ENCODE peak calls at places on chromosomes 5 and 9, in five cellular contexts. R is body of pancreas, D is esophagus squamous epithelium, U is gastrocnemius medialis, X is transverse colon. F is an unnamed sample.

GRCh38 chr5:93717162-93717561 is 24.2 kb downstream of the POU5F2 start:
- DNase-seq in R (peak; percentile 35), D (no peak), X (no peak), U (no peak), F (no peak)

GRCh38 chr9:81566074-81566698 is 123.2 kb downstream of the TLE1 start:
- DNase-seq in D (no peak), R (no peak), X (no peak), U (no peak), F (no peak)

GRCh38 chr5:179128041-179128365 is 67.8 kb downstream of the ZNF354C start:
- DNase-seq in R (no peak), U (no peak), X (no peak), D (no peak), F (no peak)

GRCh38 chr5:141850183-141850768 is 27.9 kb downstream of the PCDH1 start:
- DNase-seq in D (peak; percentile 7), U (no peak), X (no peak), R (peak; percentile 55), F (peak; percentile 50)

GRCh38 chr9:129688285-129689043 is 23.0 kb downstream of the PRRX2 start:
- DNase-seq in R (no peak), X (no peak), D (no peak), U (no peak), F (no peak)

GRCh38 chr5:78920604-78921003 is 64.5 kb downstream of the ARSB start:
- DNase-seq in U (no peak), R (no peak), D (no peak), X (no peak), F (no peak)

GRCh38 chr9:122807271-122807900 is 7.5 kb downstream of the OR1K1 start:
- DNase-seq in D (no peak), X (no peak), R (no peak), U (no peak), F (no peak)

GRCh38 chr5:40401281-40401680 is 278.4 kb upstream of the PTGER4 start:
- DNase-seq in X (no peak), D (no peak), U (no peak), R (no peak), F (no peak)

GRCh38 chr9:16314476-16314875 is 556.0 kb downstream of the BNC2 start:
- DNase-seq in D (no peak), R (no peak), U (no peak), X (no peak), F (no peak)

GRCh38 chr5:72166070-72166979 is 59.0 kb downstream of the MAP1B start:
- DNase-seq in D (peak; percentile 7), X (no peak), U (no peak), R (peak; percentile 26), F (peak; percentile 37)

GRCh38 chr9:4235951-4236804 is 63.7 kb downstream of the GLIS3 start:
- DNase-seq in R (peak; percentile 35), X (no peak), D (no peak), U (no peak), F (no peak)

GRCh38 chr5:164422400-164422799 is 917.0 kb downstream of the MAT2B start:
- DNase-seq in X (no peak), U (no peak), R (no peak), D (no peak), F (no peak)

GRCh38 chr9:137271696-137272076 is 5.8 kb upstream of the TOR4A start:
- DNase-seq in X (no peak), U (no peak), D (no peak), R (no peak), F (no peak)

GRCh38 chr5:177416334-177416733 is 7.0 kb upstream of the F12 start:
- DNase-seq in X (peak; percentile 61), U (no peak), D (no peak), R (no peak), F (peak; percentile 61)

GRCh38 chr5:80931423-80931822 is 28.7 kb upstream of the RASGRF2 start:
- DNase-seq in U (no peak), R (no peak), D (no peak), X (no peak), F (no peak)

GRCh38 chr5:95823241-95823737 is 763 bp upstream of the GLRX start:
- DNase-seq in R (no peak), D (no peak), U (no peak), X (no peak), F (no peak)

GRCh38 chr5:151082976-151083651 is 2.3 kb upstream of the TNIP1 start:
- DNase-seq in U (peak; percentile 65), D (no peak), R (peak; percentile 53), X (peak; percentile 83), F (no peak)

GRCh38 chr9:133127340-133127981 is 6.4 kb upstream of the RALGDS start:
- DNase-seq in U (peak; percentile 81), X (peak; percentile 70), R (peak; percentile 95), D (no peak), F (peak; percentile 46)

GRCh38 chr5:170132642-170133448 is 27.1 kb downstream of the FOXI1 start:
- DNase-seq in X (no peak), U (no peak), R (no peak), D (no peak), F (no peak)

GRCh38 chr5:112738180-112738560 is 485 bp downstream of the APC start:
- DNase-seq in D (no peak), U (no peak), R (no peak), X (no peak), F (no peak)

GRCh38 chr5:14041528-14042184 is 97.2 kb upstream of the DNAH5 start:
- DNase-seq in R (no peak), D (no peak), X (no peak), U (no peak), F (no peak)

GRCh38 chr5:155128786-155129512 is 115.4 kb downstream of the KIF4B start:
- DNase-seq in D (no peak), U (no peak), R (no peak), X (no peak), F (no peak)

GRCh38 chr5:10678236-10678635 is 82.8 kb downstream of the DAP start:
- DNase-seq in U (no peak), R (no peak), D (no peak), X (no peak), F (no peak)

GRCh38 chr5:73603998-73604397 is 22.0 kb upstream of the ARHGEF28 start:
- DNase-seq in X (no peak), R (no peak), U (no peak), D (no peak), F (no peak)

GRCh38 chr9:93189369-93190132 is 5.6 kb downstream of the WNK2 start:
- DNase-seq in X (no peak), U (no peak), D (no peak), R (peak; percentile 23), F (no peak)

GRCh38 chr9:93191354-93191660 is 7.4 kb downstream of the WNK2 start:
- DNase-seq in X (no peak), U (no peak), D (no peak), R (no peak), F (no peak)

GRCh38 chr9:93188426-93189368 is 4.8 kb downstream of the WNK2 start:
- DNase-seq in D (no peak), R (peak; percentile 34), U (no peak), X (no peak), F (no peak)

GRCh38 chr9:93190656-93191353 is 6.9 kb downstream of the WNK2 start:
- DNase-seq in R (no peak), X (no peak), U (no peak), D (no peak), F (no peak)

GRCh38 chr9:93190133-93190525 is 6.2 kb downstream of the WNK2 start:
- DNase-seq in R (no peak), X (no peak), D (no peak), U (no peak), F (no peak)
- H3K27ac ChIP-seq in R (peak overlapping the region; percentile 89), X (peak overlapping the region; percentile 88), D (no peak overlapping the region), U (peak overlapping the region; percentile 86), F (no peak overlapping the region)

GRCh38 chr9:88388203-88388885 is at the start of gene SPIN1:
- DNase-seq in D (no peak), X (peak; percentile 87), U (peak; percentile 2), R (peak; percentile 84), F (peak; percentile 69)
- TF ChIP-seq POLR2A in D (no peak), X (no peak), U (no peak), R (no peak), F (peak; percentile 82)

GRCh38 chr5:35878079-35878478 is 21.4 kb downstream of the IL7R start:
- DNase-seq in D (no peak), U (no peak), X (no peak), R (no peak), F (no peak)
- H3K4me1 ChIP-seq in D (no peaks in the 10 kb centered on the region), U (no peaks in the 10 kb centered on the region), X (no peaks in the 10 kb centered on the region), R (no peaks in the 10 kb centered on the region), F (no peaks in the 10 kb centered on the region)

GRCh38 chr5:138649316-138649720 is 74.1 kb upstream of the HSPA9 start:
- DNase-seq in R (no peak), X (no peak), D (no peak), U (no peak), F (no peak)

GRCh38 chr5:138648841-138649240 is 73.6 kb upstream of the HSPA9 start:
- DNase-seq in U (no peak), R (no peak), X (no peak), D (no peak), F (no peak)

GRCh38 chr5:138650196-138650595 is 75.0 kb upstream of the HSPA9 start:
- DNase-seq in R (no peak), X (no peak), D (no peak), U (no peak), F (no peak)

GRCh38 chr5:138650999-138651766 is 76.0 kb upstream of the HSPA9 start:
- DNase-seq in X (no peak), D (no peak), U (no peak), R (no peak), F (no peak)

GRCh38 chr5:138649775-138650174 is 74.6 kb upstream of the HSPA9 start:
- DNase-seq in X (no peak), U (no peak), D (no peak), R (no peak), F (no peak)
- H3K27ac ChIP-seq in X (no peak overlapping the region), U (no peak overlapping the region), D (no peak overlapping the region), R (no peak overlapping the region), F (no peak overlapping the region)

GRCh38 chr5:53008751-53009150 is 19.6 kb downstream of the ITGA2 start:
- DNase-seq in R (no peak), X (no peak), D (no peak), U (no peak), F (no peak)
- TF ChIP-seq POLR2A in R (no peak), X (no peak), D (no peak), U (no peak), F (no peak)

GRCh38 chr5:15421798-15422456 is 78.1 kb upstream of the FBXL7 start:
- DNase-seq in X (no peak), R (no peak), U (no peak), D (no peak), F (no peak)

GRCh38 chr5:15420201-15420600 is 79.8 kb upstream of the FBXL7 start:
- DNase-seq in X (no peak), R (peak; percentile 30), U (peak; percentile 44), D (no peak), F (peak; percentile 55)

GRCh38 chr5:15424769-15425168 is 75.2 kb upstream of the FBXL7 start:
- DNase-seq in R (no peak), X (no peak), D (no peak), U (no peak), F (no peak)

DNA sequence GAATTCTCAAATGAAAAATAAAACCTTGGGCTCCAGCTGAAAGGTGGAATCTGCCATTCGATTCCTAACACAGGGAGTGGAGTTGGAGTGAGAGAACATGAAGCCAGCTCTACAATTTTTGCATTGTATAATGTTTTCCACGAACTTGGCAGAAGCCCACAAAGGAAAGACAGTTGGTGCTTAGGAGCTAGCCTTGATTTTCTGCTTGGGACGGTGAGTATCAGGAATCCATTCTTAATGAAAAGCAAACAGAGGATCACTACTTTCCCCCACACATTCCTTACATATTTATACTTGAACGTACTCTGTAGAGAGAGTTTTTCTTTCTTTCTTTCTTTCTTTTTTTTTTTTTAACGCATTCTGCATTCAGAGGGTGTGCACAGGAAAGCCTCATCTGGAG is 74.2 kb upstream of the FBXL7 start:
- DNase-seq in U (no peak), X (no peak), R (no peak), D (no peak), F (no peak)
- H3K4me1 ChIP-seq in U (no peaks in the 10 kb centered on the region), X (no peaks in the 10 kb centered on the region), R (no peaks in the 10 kb centered on the region), D (peaks cover 2% of the 10 kb centered on the region), F (peaks cover 9% of the 10 kb centered on the region)